ENCODE peak calls at places on chromosome 10, in four cellular contexts. F is A549, A is PC-3, Z is breast epithelium. V is an unnamed sample.

GRCh38 chr10:26987851-26988250 is 112.4 kb downstream of the ANKRD26 start:
- DNase-seq in F (no peak), A (no peak), Z (no peak), V (no peak)

GRCh38 chr10:98299341-98299740 is 31.3 kb upstream of the LOXL4 start:
- DNase-seq in F (no peak), A (no peak), Z (no peak), V (peak; percentile 75)

GRCh38 chr10:79310911-79311573 is 36.2 kb upstream of the PPIF start:
- DNase-seq in F (no peak), A (no peak), Z (no peak), V (no peak)

GRCh38 chr10:60845038-60845437 is 66.8 kb downstream of the CDK1 start:
- DNase-seq in F (no peak), A (no peak), Z (no peak), V (no peak)

GRCh38 chr10:14560274-14560673 is 214.4 kb downstream of the FAM107B start:
- DNase-seq in F (peak; percentile 78), A (peak; percentile 87), Z (no peak), V (no peak)

GRCh38 chr10:89241491-89242339 is 9.9 kb downstream of the LIPA start:
- DNase-seq in F (no peak), A (no peak), Z (no peak), V (no peak)

GRCh38 chr10:132929953-132930640 is 12.3 kb downstream of the CFAP46 start:
- DNase-seq in F (no peak), A (no peak), Z (no peak), V (no peak)

GRCh38 chr10:44978570-44979280 is at the start of gene DEPP1:
- DNase-seq in F (peak; percentile 88), A (peak; percentile 98), Z (peak; percentile 94), V (peak; percentile 90)

GRCh38 chr10:124544711-124545110 is 83.1 kb downstream of the LHPP start:
- DNase-seq in F (no peak), A (no peak), Z (no peak), V (no peak)

GRCh38 chr10:58817499-58817898 is 304.8 kb downstream of the BICC1 start:
- DNase-seq in F (peak; percentile 21), A (no peak), Z (no peak), V (no peak)

GRCh38 chr10:25701651-25702050 is 232.4 kb upstream of the MYO3A start:
- DNase-seq in F (no peak), A (no peak), Z (no peak), V (no peak)

GRCh38 chr10:69994262-69994661 is 58.4 kb upstream of the MACROH2A2 start:
- DNase-seq in F (peak; percentile 74), A (peak; percentile 86), Z (no peak), V (no peak)

GRCh38 chr10:102463983-102464382 is 12.6 kb upstream of the C10orf95 start:
- DNase-seq in F (no peak), A (no peak), Z (no peak), V (no peak)
- H3K4me3 ChIP-seq in F (no peak overlapping the region), A (no peak overlapping the region), Z (no peak overlapping the region), V (no peak overlapping the region)

GRCh38 chr10:119370046-119370770 is 162.8 kb downstream of the GRK5 start:
- DNase-seq in F (no peak), A (peak; percentile 2), Z (no peak), V (no peak)

GRCh38 chr10:119370972-119371703 is 163.8 kb downstream of the GRK5 start:
- DNase-seq in F (no peak), A (no peak), Z (peak; percentile 66), V (peak; percentile 75)

GRCh38 chr10:119368991-119369869 is 161.9 kb downstream of the GRK5 start:
- DNase-seq in F (no peak), A (no peak), Z (no peak), V (no peak)

GRCh38 chr10:119374236-119374635 is 166.9 kb downstream of the GRK5 start:
- DNase-seq in F (no peak), A (no peak), Z (no peak), V (no peak)

DNA sequence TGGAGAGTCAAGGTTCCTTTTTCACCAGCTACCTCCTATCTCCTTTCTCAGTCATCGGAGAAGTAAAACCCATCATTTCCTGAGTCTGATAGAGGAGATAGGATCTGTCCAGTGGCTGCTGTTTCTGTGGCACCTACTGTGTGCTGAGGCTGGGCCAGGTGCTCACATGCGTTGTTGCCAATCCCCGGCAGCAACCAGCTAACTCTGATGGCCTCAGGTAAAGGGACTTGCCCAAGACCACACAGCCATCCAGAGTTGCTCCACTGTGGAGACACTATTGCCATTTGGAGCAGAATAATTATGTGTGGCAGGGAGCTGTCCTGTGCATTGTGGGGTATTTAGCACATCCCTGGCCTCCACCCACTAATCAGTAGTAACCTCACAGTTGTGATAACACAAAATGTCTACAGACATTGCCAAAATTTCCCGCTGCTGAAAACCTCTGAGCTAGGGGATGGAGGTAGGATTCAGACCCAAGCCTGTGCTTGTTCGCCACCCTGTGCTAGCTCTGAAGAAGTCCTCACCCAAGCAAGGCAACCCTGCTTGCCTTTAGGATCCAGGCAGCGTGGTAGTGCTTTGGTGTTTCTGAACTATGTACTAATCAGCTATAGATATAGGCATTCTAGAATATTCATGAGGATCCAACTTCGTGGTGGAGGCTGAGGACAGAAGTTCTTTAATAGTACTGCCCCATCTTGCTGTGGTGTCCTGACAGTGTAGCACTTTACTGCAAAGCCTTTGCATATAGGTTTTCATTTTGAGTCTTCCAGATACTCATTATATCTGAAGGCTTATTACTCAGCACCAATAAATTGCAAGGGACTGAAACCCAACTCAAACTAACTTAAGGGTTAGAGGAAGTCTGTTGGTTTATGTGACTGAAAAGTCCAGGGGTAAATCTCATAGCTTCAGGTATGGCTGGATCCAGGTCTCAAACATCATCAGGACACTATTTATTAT is 164.6 kb downstream of the GRK5 start:
- DNase-seq in F (no peak), A (no peak), Z (no peak), V (no peak)
- TF ChIP-seq CTCF in F (no peak), A (no peak), Z (no peak), V (no peak)

DNA sequence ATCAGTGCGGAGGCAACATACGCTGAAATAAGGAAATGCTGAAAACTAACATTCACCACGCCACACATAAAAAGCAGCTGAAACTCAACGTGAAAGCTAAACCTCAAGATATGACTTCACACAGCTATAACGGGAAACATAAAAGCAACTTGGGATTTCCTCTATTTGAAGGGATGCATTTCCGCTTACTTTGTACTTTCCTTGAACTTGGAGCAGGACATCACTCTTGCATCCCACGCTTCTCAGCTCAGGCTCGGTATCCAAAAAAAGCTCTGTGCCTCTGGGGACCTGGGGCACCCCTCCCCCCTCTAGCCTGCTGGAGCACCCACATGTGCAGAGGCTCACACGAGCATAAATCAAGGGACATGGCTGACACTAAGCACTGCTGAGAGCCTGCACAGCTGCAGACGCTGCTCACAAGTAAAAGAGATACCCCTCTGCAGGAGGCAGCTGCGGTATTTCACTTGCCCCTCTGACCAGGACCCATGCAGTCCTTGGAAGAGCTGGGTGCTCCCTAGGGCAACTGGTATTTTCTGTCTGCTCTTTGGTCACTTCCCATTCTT is 34.2 kb downstream of the PARD3 start:
- DNase-seq in F (no peak), A (no peak), Z (no peak), V (no peak)
- H3K4me3 ChIP-seq in F (no peak overlapping the region), A (no peak overlapping the region), Z (no peak overlapping the region), V (no peak overlapping the region)

GRCh38 chr10:62681211-62681940 is 123.1 kb upstream of the ADO start:
- DNase-seq in F (no peak), A (no peak), Z (no peak), V (no peak)
- TF ChIP-seq CTCF in F (no peak), A (peak; percentile 38), Z (no peak), V (no peak)

DNA sequence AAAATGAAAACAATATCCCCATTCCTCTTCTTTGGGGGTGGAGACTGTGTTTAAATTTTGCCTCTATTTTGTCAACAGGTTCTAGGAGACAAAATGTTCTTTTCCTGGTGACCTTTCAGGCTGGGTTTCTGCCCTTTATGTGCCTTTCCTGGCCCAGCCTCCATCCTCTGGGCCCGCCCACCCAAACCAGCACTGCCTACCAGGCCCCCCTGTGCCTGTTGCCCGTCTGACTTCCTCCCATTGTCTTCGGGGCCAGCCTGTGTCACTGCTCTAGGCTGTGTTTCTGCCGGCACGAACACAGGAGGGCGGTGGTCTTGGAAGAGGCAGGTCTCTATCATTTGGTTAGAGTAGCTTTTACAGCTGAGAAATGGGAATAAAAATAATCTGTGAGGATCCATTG is 13.9 kb downstream of the TSPAN14 start:
- DNase-seq in F (no peak), A (no peak), Z (no peak), V (peak; percentile 78)
- H3K4me3 ChIP-seq in F (no peak overlapping the region), A (no peak overlapping the region), Z (peak overlapping the region; percentile 29), V (no peak overlapping the region)

GRCh38 chr10:100907773-100908172 is 5.0 kb upstream of the SLF2 start:
- DNase-seq in F (no peak), A (no peak), Z (no peak), V (no peak)

GRCh38 chr10:100908378-100908777 is 4.4 kb upstream of the SLF2 start:
- DNase-seq in F (no peak), A (no peak), Z (no peak), V (no peak)

GRCh38 chr10:100902622-100903021 is 10.1 kb upstream of the SLF2 start:
- DNase-seq in F (no peak), A (no peak), Z (no peak), V (no peak)

GRCh38 chr10:100907175-100907574 is 5.6 kb upstream of the SLF2 start:
- DNase-seq in F (no peak), A (no peak), Z (no peak), V (no peak)

GRCh38 chr10:100904903-100905302 is 7.9 kb upstream of the SLF2 start:
- DNase-seq in F (no peak), A (no peak), Z (no peak), V (no peak)
- TF ChIP-seq CTCF in F (no peak), A (no peak), Z (no peak), V (no peak)

GRCh38 chr10:23193435-23194074 is 1.4 kb downstream of the PTF1A start:
- DNase-seq in F (no peak), A (no peak), Z (no peak), V (no peak)
- H3K4me3 ChIP-seq in F (no peak overlapping the region), A (no peak overlapping the region), Z (no peak overlapping the region), V (no peak overlapping the region)

GRCh38 chr10:121975295-121976086 is 474 bp upstream of the NSMCE4A start:
- DNase-seq in F (no peak), A (no peak), Z (no peak), V (no peak)
- TF ChIP-seq CTCF in F (no peak), A (no peak), Z (peak; percentile 25), V (no peak)

DNA sequence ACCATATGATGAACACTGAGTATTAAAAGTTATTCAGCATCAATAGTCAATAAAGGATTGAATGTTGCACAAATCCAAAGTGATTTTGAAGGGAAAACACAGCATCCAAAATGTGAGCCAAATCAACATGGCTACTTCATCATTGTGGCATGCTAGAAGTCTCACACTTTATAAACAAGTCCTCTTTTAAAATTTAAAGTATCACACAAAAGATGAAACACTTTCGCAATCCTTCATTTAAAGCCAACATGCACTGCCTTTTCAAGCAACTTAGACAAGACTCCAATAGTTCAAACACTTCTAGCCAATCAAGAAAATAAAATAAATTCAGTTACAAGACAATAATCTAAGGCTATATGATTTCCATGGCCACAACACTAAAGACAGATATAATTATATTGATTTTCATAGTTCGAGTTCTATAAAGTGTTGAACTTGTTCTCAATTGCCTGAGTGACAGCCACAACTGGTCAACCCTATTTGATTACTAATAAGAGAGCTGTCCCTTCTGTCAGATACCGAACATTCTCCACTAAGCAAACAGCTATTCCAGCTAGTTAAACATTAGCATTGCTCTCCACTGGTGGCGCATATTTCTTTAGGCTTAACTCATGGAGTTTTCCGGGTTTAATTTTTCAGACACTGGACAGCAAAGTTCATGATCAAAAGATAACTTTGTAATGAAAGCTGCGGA is 8.3 kb downstream of the EBF3 start:
- DNase-seq in F (peak; percentile 43), A (peak; percentile 13), Z (no peak), V (no peak)
- H3K4me3 ChIP-seq in F (no peak overlapping the region), A (no peak overlapping the region), Z (no peak overlapping the region), V (no peak overlapping the region)